ENCODE peak calls at places on chromosome 20, in nine cellular contexts. W, V, F, G, K, B, I, O and N are unnamed samples.

GRCh38 chr20:63651942-63652191 is 1.4 kb downstream of the STMN3 start:
- DNase-seq in W (no peak), V (no peak), F (no peak), G (no peak), K (no peak), B (no peak), I (no peak), O (no peak), N (no peak)

GRCh38 chr20:18436847-18437246 is 30.0 kb downstream of the DZANK1 start:
- DNase-seq in W (no peak), V (no peak), F (no peak), G (no peak), K (no peak), B (no peak), I (no peak), O (no peak), N (no peak)

GRCh38 chr20:6767536-6768227 is at the start of gene BMP2:
- DNase-seq in W (peak; percentile 48), V (no peak), F (peak; percentile 85), G (peak; percentile 45), K (peak; percentile 73), B (no peak), I (peak; percentile 58), O (no peak), N (no peak)

GRCh38 chr20:52224920-52225319 is 33.3 kb upstream of the ZFP64 start:
- DNase-seq in W (no peak), V (no peak), F (no peak), G (no peak), K (no peak), B (no peak), I (no peak), O (no peak), N (no peak)

GRCh38 chr20:62709537-62709905 is 885 bp downstream of the NTSR1 start:
- DNase-seq in W (peak; percentile 37), V (no peak), F (no peak), G (no peak), K (no peak), B (no peak), I (no peak), O (no peak), N (no peak)

GRCh38 chr20:10236540-10237533 is 18.2 kb downstream of the SNAP25 start:
- DNase-seq in W (no peak), V (no peak), F (no peak), G (no peak), K (no peak), B (no peak), I (no peak), O (no peak), N (no peak)

GRCh38 chr20:5000263-5001173 is 792 bp downstream of the SLC23A2 start:
- DNase-seq in W (no peak), V (no peak), F (peak; percentile 71), G (no peak), K (no peak), B (no peak), I (no peak), O (no peak), N (no peak)

GRCh38 chr20:11377761-11378160 is 539.9 kb upstream of the BTBD3 start:
- DNase-seq in W (no peak), V (no peak), F (no peak), G (no peak), K (no peak), B (no peak), I (no peak), O (no peak), N (no peak)

GRCh38 chr20:40632346-40632976 is 56.6 kb downstream of the MAFB start:
- DNase-seq in W (no peak), V (no peak), F (no peak), G (no peak), K (peak; percentile 34), B (no peak), I (no peak), O (no peak), N (no peak)

GRCh38 chr20:9172908-9173307 is 104.0 kb downstream of the PLCB4 start:
- DNase-seq in W (peak; percentile 34), V (no peak), F (no peak), G (no peak), K (peak; percentile 16), B (no peak), I (peak; percentile 43), O (no peak), N (peak; percentile 3)

GRCh38 chr20:1388253-1388652 is 4.6 kb downstream of the FKBP1A start:
- DNase-seq in W (no peak), V (no peak), F (no peak), G (no peak), K (no peak), B (no peak), I (no peak), O (no peak), N (no peak)

GRCh38 chr20:23245553-23246128 is 105.0 kb upstream of the NXT1 start:
- DNase-seq in W (peak; percentile 65), V (no peak), F (peak; percentile 67), G (peak; percentile 78), K (peak; percentile 62), B (no peak), I (peak; percentile 40), O (no peak), N (peak; percentile 19)

GRCh38 chr20:14865169-14865568 is 527.8 kb upstream of the FLRT3 start:
- DNase-seq in W (no peak), V (peak; percentile 48), F (no peak), G (peak; percentile 22), K (peak; percentile 84), B (no peak), I (no peak), O (no peak), N (peak; percentile 28)

GRCh38 chr20:49215232-49215631 is 4.0 kb upstream of the DDX27 start:
- DNase-seq in W (no peak), V (no peak), F (no peak), G (no peak), K (no peak), B (no peak), I (no peak), O (no peak), N (no peak)

GRCh38 chr20:10478205-10478604 is 43.1 kb downstream of the SLX4IP start:
- DNase-seq in W (no peak), V (no peak), F (no peak), G (peak; percentile 93), K (no peak), B (no peak), I (no peak), O (no peak), N (no peak)

GRCh38 chr20:56925696-56926101 is 296.6 kb downstream of the TFAP2C start:
- DNase-seq in W (no peak), V (no peak), F (peak; percentile 65), G (no peak), K (no peak), B (no peak), I (no peak), O (no peak), N (no peak)

GRCh38 chr20:32356935-32357868 is 929 bp upstream of the ASXL1 start:
- DNase-seq in W (no peak), V (peak; percentile 40), F (no peak), G (no peak), K (no peak), B (no peak), I (peak; percentile 29), O (no peak), N (no peak)
- H3K4me3 ChIP-seq in W (peak overlapping the region; percentile 73), V (peak overlapping the region; percentile 73), F (peak overlapping the region; percentile 94), G (peak overlapping the region; percentile 72), K (peak overlapping the region; percentile 79), B (peak overlapping the region; percentile 87), I (peak overlapping the region; percentile 94), O (peak overlapping the region; percentile 93), N (peak overlapping the region; percentile 78)

GRCh38 chr20:58268421-58268821 is 40.0 kb upstream of the ANKRD60 start:
- DNase-seq in W (peak; percentile 23), V (peak; percentile 46), F (no peak), G (no peak), K (no peak), B (no peak), I (no peak), O (no peak), N (no peak)

GRCh38 chr20:58264271-58264670 is 35.8 kb upstream of the ANKRD60 start:
- DNase-seq in W (no peak), V (no peak), F (no peak), G (no peak), K (peak; percentile 34), B (no peak), I (no peak), O (no peak), N (no peak)

GRCh38 chr20:58268936-58269619 is 40.4 kb upstream of the RAB22A start:
- DNase-seq in W (no peak), V (no peak), F (no peak), G (no peak), K (no peak), B (no peak), I (peak; percentile 22), O (no peak), N (peak; percentile 28)

GRCh38 chr20:58271596-58272460 is 37.7 kb upstream of the RAB22A start:
- DNase-seq in W (no peak), V (no peak), F (no peak), G (no peak), K (no peak), B (no peak), I (no peak), O (peak; percentile 8), N (no peak)

DNA sequence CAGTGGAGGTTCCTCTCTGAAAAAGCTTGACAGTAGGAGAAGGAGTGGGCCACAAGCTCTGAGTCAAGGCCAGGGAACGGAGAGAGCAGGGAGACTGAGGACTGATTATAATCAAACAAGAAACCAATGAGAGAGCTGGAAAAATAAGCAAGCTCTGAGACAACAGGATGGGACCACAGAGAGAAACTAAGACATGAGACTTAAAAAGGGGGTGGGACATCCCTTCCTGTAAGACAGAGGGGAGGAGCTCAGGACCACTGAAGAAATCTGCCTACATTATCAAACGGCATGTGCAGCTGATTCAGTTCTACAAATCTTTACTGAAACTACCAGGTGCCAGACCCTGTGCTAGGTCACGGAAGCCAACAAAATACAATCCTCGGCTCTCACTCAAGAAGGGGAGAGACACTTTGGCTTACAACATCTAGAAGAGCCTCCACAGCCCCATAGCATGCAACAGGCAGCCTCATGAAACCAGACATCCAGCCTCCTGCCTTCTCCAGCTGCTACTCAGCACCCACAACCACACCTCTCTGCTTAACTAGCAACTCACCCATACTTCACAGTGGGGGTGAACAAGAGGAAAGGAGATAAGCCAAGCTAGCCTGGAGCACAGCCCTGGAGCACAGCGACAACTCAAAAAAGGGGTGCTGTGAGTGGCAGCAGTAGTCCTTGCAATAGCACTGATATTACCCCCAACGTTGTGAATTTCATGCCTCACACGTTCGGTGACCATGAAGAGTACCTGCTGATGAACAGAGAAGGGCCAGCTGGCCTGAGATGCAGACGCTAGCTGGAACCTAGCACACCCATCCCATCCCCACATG is 39.1 kb upstream of the ANKRD60 start:
- DNase-seq in W (no peak), V (no peak), F (no peak), G (no peak), K (no peak), B (no peak), I (no peak), O (no peak), N (peak; percentile 44)
- H3K4me3 ChIP-seq in W (no peak overlapping the region), V (no peak overlapping the region), F (no peak overlapping the region), G (no peak overlapping the region), K (no peak overlapping the region), B (no peak overlapping the region), I (no peak overlapping the region), O (no peak overlapping the region), N (no peak overlapping the region)

GRCh38 chr20:38067717-38068365 is 34.3 kb downstream of the RPRD1B start:
- DNase-seq in W (no peak), V (no peak), F (no peak), G (no peak), K (no peak), B (no peak), I (no peak), O (no peak), N (no peak)
- H3K4me3 ChIP-seq in W (no peak overlapping the region), V (no peak overlapping the region), F (no peak overlapping the region), G (no peak overlapping the region), K (no peak overlapping the region), B (no peak overlapping the region), I (no peak overlapping the region), O (no peak overlapping the region), N (no peak overlapping the region)

GRCh38 chr20:47263080-47263479 is 93.4 kb downstream of the ZMYND8 start:
- DNase-seq in W (no peak), V (no peak), F (no peak), G (peak; percentile 18), K (no peak), B (no peak), I (no peak), O (no peak), N (no peak)
- H3K4me3 ChIP-seq in W (no peak overlapping the region), V (no peak overlapping the region), F (no peak overlapping the region), G (peak overlapping the region; percentile 49), K (no peak overlapping the region), B (no peak overlapping the region), I (no peak overlapping the region), O (no peak overlapping the region), N (no peak overlapping the region)